ENCODE peak calls at places on chromosomes 4 and X, in six cellular contexts. G, B, M, Q, E and Y are unnamed samples.

GRCh38 chrX:72079607-72080006 is 52.1 kb downstream of the RTL5 start:
- DNase-seq in G (peak; percentile 26), B (no peak), M (peak; percentile 32), Q (peak; percentile 61), E (no peak), Y (peak; percentile 14)

GRCh38 chr4:39947415-39947814 is 30.3 kb downstream of the PDS5A start:
- DNase-seq in G (no peak), B (no peak), M (no peak), Q (no peak), E (no peak), Y (no peak)

GRCh38 chr4:7905461-7905915 is 34.2 kb downstream of the AFAP1 start:
- DNase-seq in G (no peak), B (no peak), M (no peak), Q (peak; percentile 43), E (no peak), Y (peak; percentile 76)

GRCh38 chrX:135556055-135556454 is 35.6 kb downstream of the INTS6L start:
- DNase-seq in G (no peak), B (no peak), M (no peak), Q (no peak), E (no peak), Y (no peak)

GRCh38 chr4:85495621-85496020 is 20.7 kb downstream of the ARHGAP24 start:
- DNase-seq in G (no peak), B (no peak), M (no peak), Q (no peak), E (no peak), Y (peak; percentile 25)

GRCh38 chr4:161762796-161763195 is 401.0 kb downstream of the FSTL5 start:
- DNase-seq in G (no peak), B (peak; percentile 6), M (no peak), Q (no peak), E (no peak), Y (peak; percentile 40)

GRCh38 chr4:129455462-129455861 is 359.5 kb downstream of the C4orf33 start:
- DNase-seq in G (peak; percentile 78), B (no peak), M (no peak), Q (no peak), E (no peak), Y (no peak)

GRCh38 chr4:113293673-113294072 is 244.2 kb downstream of the ANK2 start:
- DNase-seq in G (no peak), B (no peak), M (no peak), Q (no peak), E (no peak), Y (peak; percentile 44)

GRCh38 chr4:104494822-104495559 is at the start of gene CXXC4:
- DNase-seq in G (peak; percentile 86), B (peak; percentile 10), M (peak; percentile 67), Q (peak; percentile 73), E (peak; percentile 67), Y (peak; percentile 5)

GRCh38 chr4:142565771-142566170 is 280.3 kb downstream of the INPP4B start:
- DNase-seq in G (no peak), B (no peak), M (no peak), Q (no peak), E (no peak), Y (no peak)

GRCh38 chr4:113394108-113394729 is 344.8 kb downstream of the ANK2 start:
- DNase-seq in G (no peak), B (no peak), M (no peak), Q (no peak), E (no peak), Y (no peak)

GRCh38 chr4:38109896-38110295 is 149.7 kb downstream of the PTTG2 start:
- DNase-seq in G (no peak), B (no peak), M (no peak), Q (no peak), E (no peak), Y (no peak)

GRCh38 chr4:41930139-41930831 is 4.9 kb upstream of the TMEM33 start:
- DNase-seq in G (no peak), B (no peak), M (no peak), Q (no peak), E (no peak), Y (no peak)

GRCh38 chrX:32592786-32593185 is 618.6 kb downstream of the DMD start:
- DNase-seq in G (no peak), B (no peak), M (no peak), Q (no peak), E (no peak), Y (no peak)

GRCh38 chr4:56655209-56655626 is 25.9 kb downstream of the HOPX start:
- DNase-seq in G (peak; percentile 6), B (peak; percentile 12), M (peak; percentile 24), Q (peak; percentile 15), E (peak; percentile 26), Y (no peak)
- H3K4me3 ChIP-seq in G (no peak overlapping the region), B (peak overlapping the region; percentile 51), M (peak overlapping the region; percentile 74), Q (peak overlapping the region; percentile 52), E (peak overlapping the region; percentile 55), Y (peak overlapping the region; percentile 55)

DNA sequence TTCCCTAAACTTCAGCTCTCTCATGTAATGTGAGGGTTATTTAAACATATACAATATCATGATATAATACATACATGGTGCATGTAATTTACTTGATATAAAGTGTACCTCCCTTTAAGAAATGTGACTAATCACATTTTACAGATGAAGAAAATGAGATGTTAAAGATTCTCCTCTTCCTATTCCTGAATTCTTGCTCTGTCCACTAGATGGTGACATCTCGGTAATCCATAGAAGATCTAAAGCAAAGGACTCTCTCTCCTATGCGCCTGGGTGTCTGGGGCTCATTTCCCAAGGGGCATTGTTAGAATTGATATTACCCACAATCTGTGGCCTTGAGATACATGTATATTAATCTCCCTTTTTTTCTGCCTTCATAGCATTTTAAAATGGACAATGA is 804.9 kb downstream of the RAB28 start:
- DNase-seq in G (no peak), B (no peak), M (no peak), Q (no peak), E (no peak), Y (peak; percentile 3)
- TF ChIP-seq CTCF in G (no peak), B (no peak), M (peak; percentile 41), Q (peak; percentile 21), E (no peak), Y (peak; percentile 23)

GRCh38 chrX:74924449-74925209 is 623 bp downstream of the NEXMIF start:
- DNase-seq in G (peak; percentile 47), B (no peak), M (peak; percentile 15), Q (peak; percentile 8), E (peak; percentile 54), Y (peak; percentile 3)

GRCh38 chrX:74923942-74924448 is 1.3 kb downstream of the NEXMIF start:
- DNase-seq in G (no peak), B (no peak), M (no peak), Q (peak; percentile 4), E (peak; percentile 16), Y (no peak)

GRCh38 chrX:74922922-74923321 is 2.3 kb downstream of the NEXMIF start:
- DNase-seq in G (no peak), B (no peak), M (no peak), Q (no peak), E (no peak), Y (no peak)

GRCh38 chrX:74931214-74931613 is 6.0 kb upstream of the NEXMIF start:
- DNase-seq in G (no peak), B (no peak), M (no peak), Q (no peak), E (no peak), Y (no peak)

DNA sequence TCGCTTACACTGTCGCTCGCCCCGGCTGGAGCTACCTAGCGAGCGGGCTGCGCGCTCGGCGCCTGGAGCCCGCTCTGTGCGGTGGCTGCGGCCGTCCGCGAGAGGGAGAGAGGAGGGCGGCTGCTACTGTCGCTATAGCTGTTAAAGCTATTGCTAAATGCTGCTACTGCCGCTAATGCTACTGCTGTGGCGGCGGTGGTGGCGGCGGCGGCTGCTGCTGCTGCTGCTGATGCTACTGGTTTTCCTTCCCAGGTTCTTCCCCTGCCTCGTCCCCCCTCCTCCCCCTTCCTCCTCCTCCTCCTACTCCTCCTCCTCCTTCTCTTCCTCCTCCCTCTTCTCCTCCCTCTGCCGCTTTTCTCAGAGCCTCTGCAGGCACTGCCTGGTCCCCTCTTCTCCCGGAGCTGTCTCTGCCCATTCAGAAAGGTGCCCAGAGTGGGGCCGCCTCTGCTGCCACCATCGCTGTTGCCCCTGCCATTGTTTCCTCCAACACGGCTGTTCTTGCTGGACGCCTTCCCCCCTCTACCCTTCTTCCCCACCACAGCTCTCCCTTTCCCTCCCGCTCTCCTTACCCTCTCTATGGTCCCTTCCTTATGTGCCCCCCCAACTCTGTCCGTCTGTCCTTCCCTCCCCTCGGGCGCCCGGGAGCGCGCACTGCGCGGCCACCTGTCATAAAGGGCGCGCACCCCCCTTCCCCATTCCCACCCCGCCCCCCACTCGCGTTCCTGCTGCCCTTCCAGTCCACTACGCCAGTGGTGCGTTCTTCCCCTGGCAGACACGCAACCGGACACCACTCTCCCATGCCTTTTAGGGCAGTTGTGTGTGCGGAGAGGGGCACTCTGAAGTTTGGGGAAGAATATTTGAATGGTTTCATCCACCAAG is at the start of gene NEXMIF:
- DNase-seq in G (no peak), B (no peak), M (peak; percentile 18), Q (peak; percentile 5), E (peak; percentile 38), Y (peak; percentile 13)
- H3K4me3 ChIP-seq in G (peak within 1 kb of the TSS; percentile 42), B (peak within 1 kb of the TSS; percentile 9), M (peak within 1 kb of the TSS; percentile 66), Q (peak within 1 kb of the TSS; percentile 29), E (peak within 1 kb of the TSS; percentile 45), Y (peak within 1 kb of the TSS; percentile 37)

GRCh38 chrX:14347523-14347922 is 181.8 kb upstream of the GLRA2 start:
- DNase-seq in G (no peak), B (no peak), M (no peak), Q (no peak), E (no peak), Y (no peak)

DNA sequence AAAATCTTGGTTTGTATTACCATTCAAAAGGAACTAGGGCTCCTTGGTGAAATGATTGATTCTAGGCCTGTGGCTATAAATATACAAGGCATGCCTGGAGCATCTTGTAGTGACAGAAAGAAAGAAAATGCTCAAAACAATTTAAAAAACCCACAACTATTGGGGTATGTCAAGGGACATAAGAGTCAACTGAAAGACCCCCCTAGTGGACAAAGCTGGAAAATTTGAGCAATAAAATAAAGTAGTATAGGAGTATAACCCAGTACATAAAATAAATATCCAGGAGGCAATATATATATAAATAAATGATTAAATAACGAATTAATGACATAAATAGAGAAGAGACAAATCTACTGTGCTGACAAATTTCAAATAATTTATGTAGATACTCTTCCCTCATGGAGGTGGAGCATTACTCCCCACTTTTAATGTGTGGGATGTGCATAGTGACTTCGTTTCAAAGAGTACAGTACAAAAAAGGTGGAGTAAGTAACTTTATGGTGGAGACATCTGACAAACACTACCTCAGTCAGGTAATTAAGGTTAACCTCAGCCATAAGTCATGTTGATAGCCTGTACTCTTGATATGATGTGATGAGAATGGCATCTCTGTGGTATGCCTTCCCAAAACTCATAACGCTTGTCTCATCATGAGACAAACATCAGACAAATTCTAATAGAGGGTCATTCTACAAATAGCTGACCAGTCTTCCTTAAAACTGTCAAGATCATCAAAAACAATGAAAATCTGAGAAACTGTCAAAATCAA is 185.0 kb upstream of the GLRA2 start:
- DNase-seq in G (no peak), B (no peak), M (no peak), Q (no peak), E (no peak), Y (no peak)
- TF ChIP-seq CTCF in G (peak; percentile 18), B (no peak), M (no peak), Q (no peak), E (no peak), Y (no peak)

GRCh38 chrX:21843179-21843578 is 3.8 kb downstream of the MBTPS2 start:
- DNase-seq in G (no peak), B (peak; percentile 1), M (no peak), Q (no peak), E (no peak), Y (no peak)

GRCh38 chrX:21839334-21840198 is at the start of gene MBTPS2:
- DNase-seq in G (peak; percentile 82), B (peak; percentile 91), M (peak; percentile 80), Q (peak; percentile 81), E (peak; percentile 85), Y (peak; percentile 94)

GRCh38 chrX:21837056-21837455 is 2.4 kb upstream of the MBTPS2 start:
- DNase-seq in G (no peak), B (no peak), M (no peak), Q (no peak), E (no peak), Y (no peak)

GRCh38 chrX:21840199-21840557 is 761 bp downstream of the MBTPS2 start:
- DNase-seq in G (no peak), B (peak; percentile 5), M (no peak), Q (no peak), E (no peak), Y (peak; percentile 31)

GRCh38 chrX:21838937-21839333 is 482 bp upstream of the MBTPS2 start:
- DNase-seq in G (no peak), B (peak; percentile 14), M (no peak), Q (no peak), E (no peak), Y (peak; percentile 47)
- H3K4me3 ChIP-seq in G (peak overlapping the region; percentile 82), B (peak overlapping the region; percentile 84), M (peak overlapping the region; percentile 80), Q (peak overlapping the region; percentile 48), E (peak overlapping the region; percentile 53), Y (peak overlapping the region; percentile 65)